ENCODE peak calls at places on chromosome 1, in four cellular contexts. X is GM23338, P is A549, M is HepG2. U is an unnamed sample.
A peak's percentile ranks its signal among the peaks of the same experiment; 100 is the strongest.

GRCh38 chr1:205676597-205676996 is 3.7 kb downstream of the SLC45A3 start:
- DNase-seq in X (no peak), P (no peak), M (no peak), U (no peak)

GRCh38 chr1:219771039-219771438 is 157.3 kb downstream of the SLC30A10 start:
- DNase-seq in X (peak; percentile 21), P (peak; percentile 52), M (peak; percentile 37), U (peak; percentile 77)

GRCh38 chr1:210438928-210439841 is 110.5 kb downstream of the HHAT start:
- DNase-seq in X (no peak), P (peak; percentile 82), M (no peak), U (no peak)

GRCh38 chr1:230807029-230807428 is 59.8 kb downstream of the CAPN9 start:
- DNase-seq in X (no peak), P (no peak), M (no peak), U (no peak)

GRCh38 chr1:177228721-177229088 is 57.9 kb downstream of the BRINP2 start:
- DNase-seq in X (no peak), P (peak; percentile 57), M (no peak), U (no peak)

GRCh38 chr1:59232209-59232608 is 64.7 kb upstream of the FGGY start:
- DNase-seq in X (no peak), P (no peak), M (peak; percentile 63), U (no peak)

GRCh38 chr1:75797606-75798216 is 1.0 kb downstream of the MSH4 start:
- DNase-seq in X (no peak), P (no peak), M (no peak), U (no peak)

GRCh38 chr1:26790551-26790953 is 2.8 kb downstream of the PIGV start:
- DNase-seq in X (no peak), P (no peak), M (no peak), U (no peak)

GRCh38 chr1:29100487-29100886 is 23.2 kb downstream of the TMEM200B start:
- DNase-seq in X (no peak), P (no peak), M (no peak), U (no peak)

GRCh38 chr1:56808385-56808784 is 10.8 kb downstream of the FYB2 start:
- DNase-seq in X (no peak), P (no peak), M (no peak), U (no peak)

GRCh38 chr1:75731881-75732280 is 7.4 kb downstream of the ACADM start:
- DNase-seq in X (no peak), P (no peak), M (no peak), U (no peak)

GRCh38 chr1:205481629-205482071 is 22.8 kb upstream of the CDK18 start:
- DNase-seq in X (no peak), P (no peak), M (no peak), U (no peak)

GRCh38 chr1:181936269-181936668 is 125.2 kb downstream of the ZNF648 start:
- DNase-seq in X (no peak), P (no peak), M (no peak), U (no peak)

GRCh38 chr1:48061162-48062136 is 64.3 kb upstream of the TRABD2B start:
- DNase-seq in X (peak; percentile 90), P (peak; percentile 38), M (peak; percentile 40), U (peak; percentile 45)

GRCh38 chr1:229664133-229664689 is 38.2 kb downstream of the URB2 start:
- DNase-seq in X (no peak), P (no peak), M (no peak), U (no peak)

GRCh38 chr1:151287767-151288500 is 5.8 kb downstream of the ZNF687 start:
- DNase-seq in X (no peak), P (no peak), M (no peak), U (no peak)

GRCh38 chr1:182064611-182065010 is 3.1 kb upstream of the ZNF648 start:
- DNase-seq in X (no peak), P (no peak), M (no peak), U (no peak)

GRCh38 chr1:21781971-21782867 is 730 bp downstream of the USP48 start:
- DNase-seq in X (peak; percentile 66), P (peak; percentile 57), M (peak; percentile 50), U (no peak)

GRCh38 chr1:21783679-21784603 is 992 bp upstream of the USP48 start:
- DNase-seq in X (peak; percentile 99), P (peak; percentile 97), M (peak; percentile 97), U (no peak)

GRCh38 chr1:21779613-21780521 is 3.1 kb downstream of the USP48 start:
- DNase-seq in X (no peak), P (no peak), M (no peak), U (no peak)

GRCh38 chr1:21786640-21787039 is 3.7 kb upstream of the USP48 start:
- DNase-seq in X (no peak), P (no peak), M (no peak), U (no peak)

GRCh38 chr1:21782868-21783678 is at the start of gene USP48:
- DNase-seq in X (peak; percentile 98), P (peak; percentile 95), M (peak; percentile 92), U (peak; percentile 92)
- TF ChIP-seq REST in X (no peak), P (no peak), M (no peak), U (no peak)

GRCh38 chr1:11738783-11739182 is 2.8 kb downstream of the AGTRAP start:
- DNase-seq in X (no peak), P (no peak), M (no peak), U (no peak)
- TF ChIP-seq CTCF in X (no peak), P (no peak), M (no peak), U (no peak)

GRCh38 chr1:204367956-204368355 is 8.2 kb upstream of the PLEKHA6 start:
- DNase-seq in X (no peak), P (no peak), M (no peak), U (no peak)

GRCh38 chr1:204369006-204369726 is 9.4 kb upstream of the PLEKHA6 start:
- DNase-seq in X (no peak), P (no peak), M (no peak), U (no peak)

GRCh38 chr1:204367193-204367858 is 7.6 kb upstream of the PLEKHA6 start:
- DNase-seq in X (no peak), P (no peak), M (no peak), U (no peak)

GRCh38 chr1:204363335-204364114 is 3.8 kb upstream of the PLEKHA6 start:
- DNase-seq in X (peak; percentile 89), P (peak; percentile 70), M (peak; percentile 50), U (peak; percentile 54)

DNA sequence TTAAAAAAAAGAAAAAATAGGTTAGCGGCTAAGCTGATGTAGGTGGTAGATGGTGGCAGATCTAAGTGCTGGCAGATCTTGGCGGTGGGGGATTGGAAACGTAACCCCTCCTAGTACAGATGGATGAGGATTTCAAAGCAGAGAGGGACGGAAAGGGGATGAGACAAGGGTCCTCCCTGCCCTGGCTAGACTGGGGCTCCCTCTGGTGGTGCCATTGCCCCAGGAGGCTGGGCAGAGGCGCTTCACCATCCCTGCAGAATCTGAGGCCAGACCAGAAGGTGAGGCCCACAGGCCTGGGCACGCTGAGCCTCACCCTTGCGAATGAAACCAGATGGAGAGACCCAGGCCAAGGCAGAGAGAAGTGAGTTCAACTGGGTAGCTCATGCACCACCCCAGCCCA is 7.0 kb upstream of the PLEKHA6 start:
- DNase-seq in X (peak; percentile 71), P (peak; percentile 24), M (no peak), U (no peak)
- TF ChIP-seq REST in X (no peak), P (no peak), M (no peak), U (no peak)

DNA sequence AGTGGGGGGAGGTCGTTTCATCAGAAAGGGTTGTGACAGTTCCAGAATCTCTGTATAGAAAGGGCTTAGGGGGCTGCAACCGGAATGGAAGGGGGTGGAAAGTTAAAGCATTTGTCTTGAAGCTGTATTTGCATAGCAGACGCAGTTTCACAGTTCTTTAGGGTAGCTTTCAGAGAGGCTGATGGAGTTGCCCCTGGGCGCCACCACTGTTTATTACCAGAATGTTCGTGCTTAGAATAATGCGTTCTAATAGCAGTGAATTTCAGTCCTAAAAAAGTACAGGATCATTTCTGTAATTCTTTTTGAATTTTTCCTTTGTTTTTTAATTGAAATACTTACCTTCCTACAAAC is 1.3 kb downstream of the EXO1 start:
- DNase-seq in X (no peak), P (no peak), M (no peak), U (no peak)
- TF ChIP-seq CTCF in X (no peak), P (no peak), M (no peak), U (no peak)

DNA sequence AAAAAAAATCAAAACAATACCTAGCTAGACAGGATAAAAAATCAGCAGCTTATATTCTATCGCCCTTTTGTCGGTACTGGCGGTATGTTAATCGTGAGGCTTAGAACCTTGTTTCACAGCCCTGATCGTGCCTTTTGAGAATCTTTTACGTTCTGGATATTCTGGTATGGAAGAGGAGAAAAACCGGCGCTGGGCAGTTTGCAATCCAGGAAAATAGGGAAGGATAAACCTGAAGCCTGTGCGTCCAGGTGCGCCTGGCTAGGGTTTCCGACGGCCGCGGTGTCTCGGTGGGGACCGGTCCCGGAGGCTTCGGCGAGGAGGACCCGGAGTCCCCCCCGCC is 276 bp upstream of the SYPL2 start:
- DNase-seq in X (no peak), P (no peak), M (no peak), U (no peak)
- TF ChIP-seq REST in X (no peak), P (no peak), M (no peak), U (no peak)

GRCh38 chr1:179770887-179771502 is 27.9 kb downstream of the FAM163A start:
- DNase-seq in X (peak; percentile 25), P (peak; percentile 10), M (no peak), U (no peak)
- TF ChIP-seq CTCF in X (peak; percentile 50), P (no peak), M (peak; percentile 22), U (no peak)

GRCh38 chr1:155976913-155977606 is 1.3 kb downstream of the ARHGEF2 start:
- DNase-seq in X (no peak), P (no peak), M (no peak), U (no peak)

GRCh38 chr1:155977607-155978324 is 581 bp downstream of the ARHGEF2 start:
- DNase-seq in X (peak; percentile 56), P (peak; percentile 33), M (no peak), U (no peak)

GRCh38 chr1:155978973-155979429 is 654 bp upstream of the ARHGEF2 start:
- DNase-seq in X (no peak), P (no peak), M (no peak), U (no peak)

GRCh38 chr1:155979525-155980343 is 1.4 kb upstream of the ARHGEF2 start:
- DNase-seq in X (no peak), P (no peak), M (no peak), U (no peak)

DNA sequence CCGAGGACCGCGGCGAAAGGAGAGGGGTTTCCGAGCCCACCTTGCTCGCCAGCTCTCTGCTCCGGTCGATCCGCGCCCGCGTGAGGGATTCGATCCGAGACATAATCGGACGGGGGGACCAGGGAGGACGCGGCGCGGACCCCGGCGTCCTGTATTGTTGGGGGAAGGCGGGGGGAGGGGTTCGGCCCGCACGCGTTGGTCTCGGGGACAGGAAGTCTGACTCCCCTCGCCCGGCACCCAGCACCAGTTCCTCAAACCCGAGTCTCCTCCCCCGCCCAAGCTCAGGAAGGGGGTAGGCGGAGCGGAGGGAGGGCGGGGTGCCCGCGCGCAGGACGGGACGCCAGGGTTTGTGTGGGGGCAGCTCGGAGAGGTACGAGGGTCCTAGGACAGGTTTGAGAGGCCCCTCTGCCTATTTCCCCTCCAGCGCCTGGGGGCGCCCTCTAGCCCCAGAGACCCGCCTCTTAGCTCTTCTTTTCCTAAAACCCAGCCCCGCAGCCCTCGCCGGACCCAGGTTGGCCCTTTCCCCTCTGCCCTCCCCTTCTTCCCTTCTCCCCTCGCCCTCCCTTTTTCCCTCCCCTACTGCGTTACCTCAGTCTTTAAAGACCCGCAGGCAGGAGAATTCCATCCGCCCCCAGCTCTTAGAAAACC is at the start of gene ARHGEF2:
- DNase-seq in X (peak; percentile 97), P (peak; percentile 80), M (no peak), U (no peak)
- TF ChIP-seq REST in X (peak; percentile 1), P (no peak), M (no peak), U (no peak)